ENCODE peak calls at places on chromosomes 13 and 19, in six cellular contexts. Q is GM06990, N is GM12865, Z is astrocyte of the spinal cord, X is uterus, F is WTC11. W is an unnamed sample.

GRCh38 chr13:22773475-22773874 is 407.3 kb upstream of the SGCG start:
- DNase-seq in Q (no peak), N (no peak), Z (no peak), X (no peak), F (no peak), W (no peak)

GRCh38 chr13:51291341-51291740 is 48.1 kb upstream of the SERPINE3 start:
- DNase-seq in Q (no peak), N (no peak), Z (no peak), X (no peak), F (no peak), W (no peak)

GRCh38 chr13:21055016-21055415 is 6.4 kb downstream of the LATS2 start:
- DNase-seq in Q (no peak), N (no peak), Z (no peak), X (no peak), F (no peak), W (no peak)

GRCh38 chr13:40979232-40979631 is 39.9 kb downstream of the ELF1 start:
- DNase-seq in Q (no peak), N (no peak), Z (no peak), X (no peak), F (no peak), W (no peak)

GRCh38 chr13:44932850-44933251 is 56.4 kb downstream of the NUFIP1 start:
- DNase-seq in Q (no peak), N (no peak), Z (peak; percentile 70), X (no peak), F (no peak), W (no peak)

GRCh38 chr13:89925107-89925506 is 1422.4 kb upstream of the MIR17HG start:
- DNase-seq in Q (no peak), N (peak; percentile 3), Z (peak; percentile 43), X (no peak), F (peak; percentile 28), W (no peak)

GRCh38 chr13:99061411-99061810 is 83.5 kb upstream of the DOCK9 start:
- DNase-seq in Q (no peak), N (no peak), Z (no peak), X (no peak), F (no peak), W (no peak)

GRCh38 chr19:49677232-49677881 is at the start of gene PRMT1:
- DNase-seq in Q (peak; percentile 70), N (peak; percentile 70), Z (no peak), X (no peak), F (peak; percentile 63), W (no peak)

GRCh38 chr19:17687857-17688784 is at the start of gene UNC13A:
- DNase-seq in Q (peak; percentile 40), N (peak; percentile 28), Z (peak; percentile 34), X (no peak), F (peak; percentile 89), W (peak; percentile 81)

GRCh38 chr19:13181747-13182388 is 31.7 kb downstream of the IER2 start:
- DNase-seq in Q (peak; percentile 67), N (peak; percentile 38), Z (peak; percentile 64), X (peak; percentile 64), F (no peak), W (peak; percentile 59)

GRCh38 chr13:46086985-46087384 is 17.8 kb downstream of the CPB2 start:
- DNase-seq in Q (no peak), N (no peak), Z (no peak), X (no peak), F (no peak), W (no peak)

GRCh38 chr19:9309974-9310446 is 372 bp upstream of the ZNF699 start:
- DNase-seq in Q (no peak), N (no peak), Z (no peak), X (peak; percentile 94), F (peak; percentile 91), W (peak; percentile 80)

GRCh38 chr19:33403973-33404304 is 30.4 kb downstream of the CEBPG start:
- DNase-seq in Q (no peak), N (no peak), Z (no peak), X (peak; percentile 11), F (no peak), W (no peak)
- TF ChIP-seq CTCF in Q (no peak), N (no peak), Z (no peak), X (no peak), F (no peak), W (no peak)

GRCh38 chr19:55098716-55099556 is 18.5 kb downstream of the PPP1R12C start:
- DNase-seq in Q (no peak), N (no peak), Z (no peak), X (no peak), F (no peak), W (peak; percentile 29)
- TF ChIP-seq CTCF in Q (no peak), N (no peak), Z (peak; percentile 10), X (no peak), F (peak; percentile 7), W (no peak)

GRCh38 chr19:12141405-12141736 is 1.2 kb upstream of the ZNF20 start:
- DNase-seq in Q (no peak), N (no peak), Z (no peak), X (no peak), F (no peak), W (no peak)
- TF ChIP-seq CTCF in Q (no peak), N (no peak), Z (no peak), X (no peak), F (peak; percentile 6), W (no peak)

GRCh38 chr19:7904074-7905020 is 670 bp downstream of the MAP2K7 start:
- DNase-seq in Q (peak; percentile 69), N (peak; percentile 71), Z (peak; percentile 15), X (peak; percentile 72), F (no peak), W (peak; percentile 88)
- TF ChIP-seq CTCF in Q (no peak), N (no peak), Z (no peak), X (no peak), F (no peak), W (no peak)